ENCODE peak calls at places on chromosomes 7 and 10, in seven cellular contexts. One of them, this sample, is unnamed.

GRCh38 chr10:95480102-95480900 is 80.9 kb downstream of the SORBS1 start:
- DNase-seq in thoracic aorta: no peak
- DNase-seq in ovary: no peak
- DNase-seq in adrenal gland: peak; percentile 67
- DNase-seq in transverse colon: no peak
- DNase-seq in mesenchymal stem cell: peak; percentile 25
- DNase-seq in spleen: no peak
- DNase-seq in this sample: no peak

GRCh38 chr7:51160990-51161615 is 155.5 kb downstream of the COBL start:
- DNase-seq in thoracic aorta: no peak
- DNase-seq in ovary: peak; percentile 64
- DNase-seq in adrenal gland: peak; percentile 84
- DNase-seq in transverse colon: peak; percentile 53
- DNase-seq in mesenchymal stem cell: peak; percentile 61
- DNase-seq in spleen: peak; percentile 82
- DNase-seq in this sample: peak; percentile 26

GRCh38 chr7:73449422-73449821 is 15.8 kb downstream of the FZD9 start:
- DNase-seq in thoracic aorta: no peak
- DNase-seq in ovary: no peak
- DNase-seq in adrenal gland: no peak
- DNase-seq in transverse colon: no peak
- DNase-seq in mesenchymal stem cell: no peak
- DNase-seq in spleen: no peak
- DNase-seq in this sample: no peak

GRCh38 chr7:19442016-19442785 is 266.6 kb downstream of the POLR1F start:
- DNase-seq in thoracic aorta: no peak
- DNase-seq in ovary: no peak
- DNase-seq in adrenal gland: no peak
- DNase-seq in transverse colon: no peak
- DNase-seq in mesenchymal stem cell: peak; percentile 70
- DNase-seq in spleen: no peak
- DNase-seq in this sample: no peak

GRCh38 chr7:151275813-151276577 is 27.5 kb upstream of the SMARCD3 start:
- DNase-seq in thoracic aorta: no peak
- DNase-seq in ovary: peak; percentile 43
- DNase-seq in adrenal gland: no peak
- DNase-seq in transverse colon: no peak
- DNase-seq in mesenchymal stem cell: no peak
- DNase-seq in spleen: no peak
- DNase-seq in this sample: no peak

GRCh38 chr7:33736521-33737221 is 168.7 kb upstream of the BMPER start:
- DNase-seq in thoracic aorta: no peak
- DNase-seq in ovary: no peak
- DNase-seq in adrenal gland: no peak
- DNase-seq in transverse colon: no peak
- DNase-seq in mesenchymal stem cell: no peak
- DNase-seq in spleen: no peak
- DNase-seq in this sample: no peak

GRCh38 chr7:108627476-108628051 is 57.9 kb downstream of the DNAJB9 start:
- DNase-seq in thoracic aorta: no peak
- DNase-seq in ovary: no peak
- DNase-seq in adrenal gland: no peak
- DNase-seq in transverse colon: no peak
- DNase-seq in mesenchymal stem cell: no peak
- DNase-seq in spleen: no peak
- DNase-seq in this sample: no peak

GRCh38 chr10:13351340-13351915 is 3.3 kb upstream of the SEPHS1 start:
- DNase-seq in thoracic aorta: no peak
- DNase-seq in ovary: no peak
- DNase-seq in adrenal gland: no peak
- DNase-seq in transverse colon: no peak
- DNase-seq in mesenchymal stem cell: no peak
- DNase-seq in spleen: no peak
- DNase-seq in this sample: no peak

DNA sequence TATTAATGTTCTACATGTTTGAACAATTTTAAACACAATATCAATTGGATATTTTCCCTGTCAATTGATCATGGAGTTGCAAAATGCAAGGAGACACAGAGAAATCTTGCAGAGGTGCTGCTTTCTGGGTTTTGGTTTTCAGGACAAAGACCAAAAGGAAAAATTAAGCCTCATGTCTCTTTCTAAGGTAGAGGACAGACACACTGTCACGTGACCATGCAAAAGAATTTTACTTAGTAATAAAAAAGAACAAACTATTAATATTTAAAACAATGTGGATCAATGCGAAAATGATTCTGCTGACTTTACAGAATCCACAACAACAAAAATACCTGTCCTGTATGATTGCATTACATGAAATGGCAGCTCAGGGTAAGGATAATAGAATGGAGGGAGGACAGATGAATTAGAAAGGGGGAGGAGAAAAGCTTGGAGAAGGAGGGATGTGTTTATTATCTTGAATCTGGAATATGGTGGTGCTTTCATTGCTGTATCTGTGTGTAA is 493.7 kb upstream of the NUPR2 start:
- DNase-seq in thoracic aorta: no peak
- DNase-seq in ovary: no peak
- DNase-seq in adrenal gland: no peak
- DNase-seq in transverse colon: no peak
- DNase-seq in mesenchymal stem cell: no peak
- DNase-seq in spleen: no peak
- DNase-seq in this sample: no peak
- H3K9me3 ChIP-seq in thoracic aorta: no peaks in the 10 kb centered on the region
- H3K9me3 ChIP-seq in ovary: no peaks in the 10 kb centered on the region
- H3K9me3 ChIP-seq in adrenal gland: no peaks in the 10 kb centered on the region
- H3K9me3 ChIP-seq in transverse colon: peaks cover 5% of the 10 kb centered on the region
- H3K9me3 ChIP-seq in mesenchymal stem cell: peaks cover 71% of the 10 kb centered on the region
- H3K9me3 ChIP-seq in spleen: peaks cover 21% of the 10 kb centered on the region
- H3K9me3 ChIP-seq in this sample: no peaks in the 10 kb centered on the region

DNA sequence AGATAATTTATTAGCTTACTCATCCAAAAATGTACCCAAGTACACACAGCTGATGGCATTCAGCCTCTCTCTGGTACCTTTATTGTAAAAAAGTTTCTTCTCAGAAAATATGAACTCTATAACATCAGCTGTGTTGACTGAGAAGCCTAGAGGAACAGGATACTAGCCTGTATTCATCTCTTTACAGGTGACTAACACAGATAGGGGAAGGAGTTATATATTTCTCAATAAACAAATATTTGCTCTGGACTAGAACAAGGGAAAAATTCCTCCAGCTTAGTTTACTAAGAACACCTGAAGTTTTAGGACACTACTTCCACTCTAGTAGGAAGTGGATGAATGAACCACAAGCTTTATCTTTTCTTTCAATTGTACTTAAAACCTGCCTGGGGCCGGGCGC is 67.8 kb downstream of the ZNF248 start:
- DNase-seq in thoracic aorta: no peak
- DNase-seq in ovary: no peak
- DNase-seq in adrenal gland: no peak
- DNase-seq in transverse colon: no peak
- DNase-seq in mesenchymal stem cell: no peak
- DNase-seq in spleen: no peak
- DNase-seq in this sample: no peak
- H3K9me3 ChIP-seq in thoracic aorta: peaks cover 24% of the 10 kb centered on the region
- H3K9me3 ChIP-seq in ovary: peaks cover 3% of the 10 kb centered on the region
- H3K9me3 ChIP-seq in adrenal gland: peaks cover 8% of the 10 kb centered on the region
- H3K9me3 ChIP-seq in transverse colon: peaks cover 15% of the 10 kb centered on the region
- H3K9me3 ChIP-seq in mesenchymal stem cell: peaks cover 44% of the 10 kb centered on the region
- H3K9me3 ChIP-seq in spleen: peaks cover 55% of the 10 kb centered on the region
- H3K9me3 ChIP-seq in this sample: no peaks in the 10 kb centered on the region

GRCh38 chr7:4025694-4026615 is 656.1 kb upstream of the FOXK1 start:
- DNase-seq in thoracic aorta: no peak
- DNase-seq in ovary: no peak
- DNase-seq in adrenal gland: peak; percentile 25
- DNase-seq in transverse colon: no peak
- DNase-seq in mesenchymal stem cell: no peak
- DNase-seq in spleen: no peak
- DNase-seq in this sample: no peak

GRCh38 chr7:4028221-4028620 is 653.9 kb upstream of the FOXK1 start:
- DNase-seq in thoracic aorta: no peak
- DNase-seq in ovary: no peak
- DNase-seq in adrenal gland: peak; percentile 5
- DNase-seq in transverse colon: no peak
- DNase-seq in mesenchymal stem cell: no peak
- DNase-seq in spleen: no peak
- DNase-seq in this sample: no peak

GRCh38 chr7:4024133-4024532 is 658.0 kb upstream of the FOXK1 start:
- DNase-seq in thoracic aorta: no peak
- DNase-seq in ovary: no peak
- DNase-seq in adrenal gland: no peak
- DNase-seq in transverse colon: no peak
- DNase-seq in mesenchymal stem cell: no peak
- DNase-seq in spleen: no peak
- DNase-seq in this sample: no peak

GRCh38 chr7:4025211-4025610 is 656.9 kb upstream of the FOXK1 start:
- DNase-seq in thoracic aorta: no peak
- DNase-seq in ovary: no peak
- DNase-seq in adrenal gland: no peak
- DNase-seq in transverse colon: no peak
- DNase-seq in mesenchymal stem cell: no peak
- DNase-seq in spleen: no peak
- DNase-seq in this sample: no peak

GRCh38 chr7:4026941-4027340 is 655.2 kb upstream of the FOXK1 start:
- DNase-seq in thoracic aorta: no peak
- DNase-seq in ovary: no peak
- DNase-seq in adrenal gland: peak; percentile 18
- DNase-seq in transverse colon: no peak
- DNase-seq in mesenchymal stem cell: no peak
- DNase-seq in spleen: no peak
- DNase-seq in this sample: no peak
- H3K9me3 ChIP-seq in thoracic aorta: no peaks in the 10 kb centered on the region
- H3K9me3 ChIP-seq in ovary: no peaks in the 10 kb centered on the region
- H3K9me3 ChIP-seq in adrenal gland: no peaks in the 10 kb centered on the region
- H3K9me3 ChIP-seq in transverse colon: no peaks in the 10 kb centered on the region
- H3K9me3 ChIP-seq in mesenchymal stem cell: no peaks in the 10 kb centered on the region
- H3K9me3 ChIP-seq in spleen: no peaks in the 10 kb centered on the region
- H3K9me3 ChIP-seq in this sample: no peaks in the 10 kb centered on the region

GRCh38 chr7:57403601-57404342 is 46.2 kb upstream of the ZNF716 start:
- DNase-seq in thoracic aorta: no peak
- DNase-seq in ovary: peak; percentile 61
- DNase-seq in adrenal gland: peak; percentile 93
- DNase-seq in transverse colon: no peak
- DNase-seq in mesenchymal stem cell: no peak
- DNase-seq in spleen: peak; percentile 76
- DNase-seq in this sample: no peak
- H3K9me3 ChIP-seq in thoracic aorta: no peaks in the 10 kb centered on the region
- H3K9me3 ChIP-seq in ovary: no peaks in the 10 kb centered on the region
- H3K9me3 ChIP-seq in adrenal gland: no peaks in the 10 kb centered on the region
- H3K9me3 ChIP-seq in transverse colon: peaks cover 4% of the 10 kb centered on the region
- H3K9me3 ChIP-seq in mesenchymal stem cell: peaks cover 6% of the 10 kb centered on the region
- H3K9me3 ChIP-seq in spleen: peaks cover 11% of the 10 kb centered on the region
- H3K9me3 ChIP-seq in this sample: no peaks in the 10 kb centered on the region

DNA sequence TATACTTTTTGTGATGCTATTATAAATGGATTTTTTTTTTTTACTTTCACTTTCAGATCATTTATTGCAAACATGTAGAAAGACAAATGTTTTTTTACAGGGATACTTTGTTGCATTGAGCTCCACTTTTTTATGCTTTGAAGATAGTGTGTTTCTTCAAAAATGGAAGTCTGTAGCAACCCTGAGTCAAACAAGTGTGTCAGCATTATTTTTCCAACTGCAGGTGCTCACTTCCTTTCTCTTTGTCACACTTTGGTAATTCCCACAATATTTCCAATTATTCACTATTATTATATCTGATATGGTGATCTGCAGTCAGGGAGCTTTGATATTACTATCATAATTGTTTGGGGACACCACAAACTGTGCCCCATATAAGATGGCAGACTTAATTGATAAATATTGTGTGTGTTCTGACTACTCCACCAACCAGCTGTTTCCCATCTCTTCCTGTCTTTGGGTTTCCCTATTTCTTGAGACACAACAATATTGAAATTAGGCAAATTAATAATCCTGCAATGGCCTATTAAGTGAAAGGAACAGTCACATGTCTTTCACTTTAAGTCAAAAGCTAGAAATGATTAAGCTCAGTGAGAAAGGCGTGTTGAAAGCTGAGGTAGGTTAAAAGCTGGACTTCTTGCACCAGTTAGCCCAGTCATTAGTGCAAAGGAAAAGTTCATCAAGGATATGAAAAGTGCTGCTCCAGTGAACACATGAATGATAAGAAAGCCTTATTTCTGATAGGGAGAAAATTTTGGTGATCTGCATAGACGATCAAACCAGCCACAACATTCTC is 231.3 kb upstream of the SH2B2 start:
- DNase-seq in thoracic aorta: no peak
- DNase-seq in ovary: no peak
- DNase-seq in adrenal gland: no peak
- DNase-seq in transverse colon: no peak
- DNase-seq in mesenchymal stem cell: no peak
- DNase-seq in spleen: no peak
- DNase-seq in this sample: no peak
- H3K9me3 ChIP-seq in thoracic aorta: no peaks in the 10 kb centered on the region
- H3K9me3 ChIP-seq in ovary: no peaks in the 10 kb centered on the region
- H3K9me3 ChIP-seq in adrenal gland: no peaks in the 10 kb centered on the region
- H3K9me3 ChIP-seq in transverse colon: peaks cover 4% of the 10 kb centered on the region
- H3K9me3 ChIP-seq in mesenchymal stem cell: peaks cover 15% of the 10 kb centered on the region
- H3K9me3 ChIP-seq in spleen: peaks cover 13% of the 10 kb centered on the region
- H3K9me3 ChIP-seq in this sample: peaks cover 2% of the 10 kb centered on the region

DNA sequence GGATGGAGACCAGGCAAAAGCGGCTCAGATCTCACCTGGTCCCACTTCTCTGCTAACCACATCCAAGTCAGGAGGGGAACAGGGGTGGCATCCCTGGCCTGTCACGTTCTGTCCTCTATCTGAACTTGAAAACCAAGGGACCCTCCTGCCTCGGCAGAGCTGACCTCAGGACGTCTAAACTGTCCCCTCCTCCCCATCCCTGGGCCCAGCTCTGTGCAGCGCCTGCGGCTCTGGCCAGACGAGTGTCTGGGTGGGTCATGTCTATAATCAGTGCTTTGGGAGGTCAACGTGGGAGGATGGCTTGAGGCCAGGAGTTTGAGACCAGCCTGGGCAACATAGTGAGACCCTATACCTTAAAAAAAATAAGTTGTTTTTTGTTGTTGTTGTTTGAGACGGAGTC is 70.0 kb upstream of the ZNF479 start:
- DNase-seq in thoracic aorta: no peak
- DNase-seq in ovary: no peak
- DNase-seq in adrenal gland: no peak
- DNase-seq in transverse colon: no peak
- DNase-seq in mesenchymal stem cell: no peak
- DNase-seq in spleen: peak; percentile 51
- DNase-seq in this sample: no peak
- H3K9me3 ChIP-seq in thoracic aorta: no peaks in the 10 kb centered on the region
- H3K9me3 ChIP-seq in ovary: peaks cover 11% of the 10 kb centered on the region
- H3K9me3 ChIP-seq in adrenal gland: no peaks in the 10 kb centered on the region
- H3K9me3 ChIP-seq in transverse colon: peaks cover 3% of the 10 kb centered on the region
- H3K9me3 ChIP-seq in mesenchymal stem cell: peaks cover 14% of the 10 kb centered on the region
- H3K9me3 ChIP-seq in spleen: peaks cover 28% of the 10 kb centered on the region
- H3K9me3 ChIP-seq in this sample: no peaks in the 10 kb centered on the region

GRCh38 chr7:71990138-71990462 is 422.0 kb downstream of the CALN1 start:
- DNase-seq in thoracic aorta: no peak
- DNase-seq in ovary: no peak
- DNase-seq in adrenal gland: no peak
- DNase-seq in transverse colon: no peak
- DNase-seq in mesenchymal stem cell: no peak
- DNase-seq in spleen: no peak
- DNase-seq in this sample: no peak
- H3K9me3 ChIP-seq in thoracic aorta: no peaks in the 10 kb centered on the region
- H3K9me3 ChIP-seq in ovary: no peaks in the 10 kb centered on the region
- H3K9me3 ChIP-seq in adrenal gland: no peaks in the 10 kb centered on the region
- H3K9me3 ChIP-seq in transverse colon: no peaks in the 10 kb centered on the region
- H3K9me3 ChIP-seq in mesenchymal stem cell: no peaks in the 10 kb centered on the region
- H3K9me3 ChIP-seq in spleen: no peaks in the 10 kb centered on the region
- H3K9me3 ChIP-seq in this sample: no peaks in the 10 kb centered on the region